ENCODE peak calls at places on chromosome 2, in five cellular contexts. One of them, this sample, is unnamed. For H3K4me1, the result is how much of the 10 kb centered on the place peaks cover.

GRCh38 chr2:127648321-127648720 is 2.4 kb downstream of the GPR17 start:
- DNase-seq in aorta: no peak
- DNase-seq in heart right ventricle: no peak
- DNase-seq in A549: no peak
- DNase-seq in astrocyte: no peak
- DNase-seq in this sample: no peak

GRCh38 chr2:182868049-182868422 is 1.6 kb upstream of the FRZB start:
- DNase-seq in aorta: no peak
- DNase-seq in heart right ventricle: no peak
- DNase-seq in A549: no peak
- DNase-seq in astrocyte: no peak
- DNase-seq in this sample: no peak

GRCh38 chr2:99753505-99753904 is 263.7 kb upstream of the REV1 start:
- DNase-seq in aorta: no peak
- DNase-seq in heart right ventricle: no peak
- DNase-seq in A549: no peak
- DNase-seq in astrocyte: no peak
- DNase-seq in this sample: no peak

GRCh38 chr2:216752855-216753505 is 57.6 kb upstream of the IGFBP5 start:
- DNase-seq in aorta: no peak
- DNase-seq in heart right ventricle: peak
- DNase-seq in A549: no peak
- DNase-seq in astrocyte: no peak
- DNase-seq in this sample: no peak

GRCh38 chr2:147600223-147600622 is 244.6 kb upstream of the ACVR2A start:
- DNase-seq in aorta: no peak
- DNase-seq in heart right ventricle: no peak
- DNase-seq in A549: no peak
- DNase-seq in astrocyte: peak
- DNase-seq in this sample: no peak

GRCh38 chr2:41859615-41860014 is 188.2 kb upstream of the PKDCC start:
- DNase-seq in aorta: no peak
- DNase-seq in heart right ventricle: no peak
- DNase-seq in A549: peak
- DNase-seq in astrocyte: no peak
- DNase-seq in this sample: no peak

GRCh38 chr2:96074156-96074555 is 39.4 kb upstream of the GPAT2 start:
- DNase-seq in aorta: no peak
- DNase-seq in heart right ventricle: no peak
- DNase-seq in A549: no peak
- DNase-seq in astrocyte: no peak
- DNase-seq in this sample: no peak

GRCh38 chr2:222049946-222050345 is 248.9 kb downstream of the PAX3 start:
- DNase-seq in aorta: no peak
- DNase-seq in heart right ventricle: no peak
- DNase-seq in A549: peak
- DNase-seq in astrocyte: peak
- DNase-seq in this sample: no peak

GRCh38 chr2:2182688-2183087 is 148.4 kb downstream of the MYT1L start:
- DNase-seq in aorta: no peak
- DNase-seq in heart right ventricle: no peak
- DNase-seq in A549: no peak
- DNase-seq in astrocyte: no peak
- DNase-seq in this sample: no peak

GRCh38 chr2:223185638-223186037 is 133.6 kb downstream of the KCNE4 start:
- DNase-seq in aorta: no peak
- DNase-seq in heart right ventricle: no peak
- DNase-seq in A549: no peak
- DNase-seq in astrocyte: no peak
- DNase-seq in this sample: no peak

GRCh38 chr2:121699421-121700328 is 37.0 kb downstream of the NIFK start:
- DNase-seq in aorta: peak
- DNase-seq in heart right ventricle: peak
- DNase-seq in A549: peak
- DNase-seq in astrocyte: peak
- DNase-seq in this sample: peak

GRCh38 chr2:239440511-239440959 is 39.7 kb upstream of the HDAC4 start:
- DNase-seq in aorta: no peak
- DNase-seq in heart right ventricle: no peak
- DNase-seq in A549: no peak
- DNase-seq in astrocyte: no peak
- DNase-seq in this sample: peak

GRCh38 chr2:164617466-164617865 is 3.8 kb downstream of the GRB14 start:
- DNase-seq in aorta: no peak
- DNase-seq in heart right ventricle: no peak
- DNase-seq in A549: no peak
- DNase-seq in astrocyte: peak
- DNase-seq in this sample: no peak

GRCh38 chr2:121155502-121156056 is 129.4 kb downstream of the TFCP2L1 start:
- DNase-seq in aorta: no peak
- DNase-seq in heart right ventricle: no peak
- DNase-seq in A549: no peak
- DNase-seq in astrocyte: no peak
- DNase-seq in this sample: no peak

GRCh38 chr2:239472220-239472775 is 71.5 kb upstream of the HDAC4 start:
- DNase-seq in aorta: no peak
- DNase-seq in heart right ventricle: no peak
- DNase-seq in A549: no peak
- DNase-seq in astrocyte: no peak
- DNase-seq in this sample: peak

GRCh38 chr2:197710424-197711042 is 5.4 kb downstream of the MARS2 start:
- DNase-seq in aorta: no peak
- DNase-seq in heart right ventricle: no peak
- DNase-seq in A549: no peak
- DNase-seq in astrocyte: no peak
- DNase-seq in this sample: no peak

GRCh38 chr2:10658914-10659257 is 30.9 kb downstream of the NOL10 start:
- DNase-seq in aorta: no peak
- DNase-seq in heart right ventricle: no peak
- DNase-seq in A549: no peak
- DNase-seq in astrocyte: peak
- DNase-seq in this sample: no peak

GRCh38 chr2:6337123-6337830 is 528.4 kb downstream of the CMPK2 start:
- DNase-seq in aorta: no peak
- DNase-seq in heart right ventricle: no peak
- DNase-seq in A549: no peak
- DNase-seq in astrocyte: no peak
- DNase-seq in this sample: no peak

GRCh38 chr2:217182996-217183395 is 323.1 kb upstream of the TNP1 start:
- DNase-seq in aorta: no peak
- DNase-seq in heart right ventricle: no peak
- DNase-seq in A549: no peak
- DNase-seq in astrocyte: no peak
- DNase-seq in this sample: no peak

GRCh38 chr2:232418466-232419244 is 12.0 kb downstream of the ALPG start:
- DNase-seq in aorta: no peak
- DNase-seq in heart right ventricle: no peak
- DNase-seq in A549: no peak
- DNase-seq in astrocyte: peak
- DNase-seq in this sample: no peak

GRCh38 chr2:69767034-69767433 is 25.1 kb downstream of the ANXA4 start:
- DNase-seq in aorta: no peak
- DNase-seq in heart right ventricle: no peak
- DNase-seq in A549: no peak
- DNase-seq in astrocyte: peak
- DNase-seq in this sample: no peak

GRCh38 chr2:26924731-26925099 is 45.7 kb upstream of the MAPRE3 start:
- DNase-seq in aorta: no peak
- DNase-seq in heart right ventricle: no peak
- DNase-seq in A549: no peak
- DNase-seq in astrocyte: no peak
- DNase-seq in this sample: no peak

GRCh38 chr2:29278964-29279363 is 163.7 kb downstream of the CLIP4 start:
- DNase-seq in aorta: no peak
- DNase-seq in heart right ventricle: no peak
- DNase-seq in A549: no peak
- DNase-seq in astrocyte: no peak
- DNase-seq in this sample: no peak
- H3K27ac ChIP-seq in aorta: no peak
- H3K27ac ChIP-seq in heart right ventricle: no peak
- H3K27ac ChIP-seq in A549: no peak
- H3K27ac ChIP-seq in astrocyte: no peak
- H3K27ac ChIP-seq in this sample: no peak

GRCh38 chr2:98478088-98478551 is 33.5 kb downstream of the INPP4A start:
- DNase-seq in aorta: no peak
- DNase-seq in heart right ventricle: no peak
- DNase-seq in A549: no peak
- DNase-seq in astrocyte: no peak
- DNase-seq in this sample: no peak
- H3K4me1 ChIP-seq in aorta: under half
- H3K4me1 ChIP-seq in heart right ventricle: half or more
- H3K4me1 ChIP-seq in A549: under half
- H3K4me1 ChIP-seq in astrocyte: under half
- H3K4me1 ChIP-seq in this sample: under half

GRCh38 chr2:65315042-65315441 is 87.4 kb downstream of the ACTR2 start:
- DNase-seq in aorta: no peak
- DNase-seq in heart right ventricle: no peak
- DNase-seq in A549: no peak
- DNase-seq in astrocyte: peak
- DNase-seq in this sample: no peak
- H3K27ac ChIP-seq in aorta: peak
- H3K27ac ChIP-seq in heart right ventricle: no peak
- H3K27ac ChIP-seq in A549: no peak
- H3K27ac ChIP-seq in astrocyte: no peak
- H3K27ac ChIP-seq in this sample: no peak

GRCh38 chr2:191629001-191629453 is 48.9 kb upstream of the NABP1 start:
- DNase-seq in aorta: no peak
- DNase-seq in heart right ventricle: no peak
- DNase-seq in A549: no peak
- DNase-seq in astrocyte: no peak
- DNase-seq in this sample: no peak
- H3K4me1 ChIP-seq in aorta: under half
- H3K4me1 ChIP-seq in heart right ventricle: under half
- H3K4me1 ChIP-seq in A549: under half
- H3K4me1 ChIP-seq in astrocyte: under half
- H3K4me1 ChIP-seq in this sample: half or more

DNA sequence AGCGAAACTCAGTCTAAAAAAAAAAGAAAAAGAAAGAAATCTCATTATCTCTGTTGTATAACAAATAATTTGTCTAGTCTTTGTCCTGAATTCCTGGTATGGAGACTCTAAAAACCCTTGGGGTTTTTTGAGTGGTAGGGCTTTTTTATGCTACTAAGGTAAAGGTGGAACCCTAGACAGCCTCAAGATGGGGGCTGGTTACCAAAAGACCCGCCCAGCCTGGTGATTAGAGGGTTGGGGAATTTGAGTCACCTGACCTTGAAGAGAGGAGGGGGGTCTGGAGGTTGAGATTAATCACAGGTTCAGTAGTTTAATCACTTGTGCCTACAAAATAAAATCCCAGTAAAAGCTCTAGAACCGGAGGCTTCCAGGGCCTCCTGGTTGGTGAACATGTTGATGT is 17.6 kb downstream of the SOWAHC start:
- DNase-seq in aorta: no peak
- DNase-seq in heart right ventricle: no peak
- DNase-seq in A549: no peak
- DNase-seq in astrocyte: no peak
- DNase-seq in this sample: no peak
- H3K27ac ChIP-seq in aorta: no peak
- H3K27ac ChIP-seq in heart right ventricle: no peak
- H3K27ac ChIP-seq in A549: no peak
- H3K27ac ChIP-seq in astrocyte: no peak
- H3K27ac ChIP-seq in this sample: no peak

DNA sequence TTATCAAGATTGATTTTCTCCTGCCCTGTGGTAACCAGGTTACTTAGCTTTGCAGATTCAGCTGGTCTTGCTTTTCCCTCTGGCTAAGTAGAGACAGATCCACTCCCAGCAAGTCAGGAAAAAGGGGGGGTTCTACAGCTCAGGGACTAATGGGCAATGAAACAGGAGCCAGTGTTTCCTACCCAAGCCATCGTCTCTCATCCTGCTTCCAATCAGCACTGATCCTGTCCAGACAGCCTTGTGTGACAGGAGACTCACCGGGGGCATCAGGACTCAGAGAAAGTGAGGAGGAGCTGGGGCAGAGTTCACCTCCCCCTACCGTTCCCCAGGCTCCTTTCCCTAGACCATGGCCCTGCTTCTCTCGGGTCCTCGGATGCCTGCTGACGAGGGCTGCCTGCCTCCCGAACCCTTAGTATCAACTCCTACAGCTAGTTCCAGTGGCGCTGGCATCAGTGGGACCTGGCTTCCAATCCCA is 307.6 kb downstream of the ALK start:
- DNase-seq in aorta: no peak
- DNase-seq in heart right ventricle: no peak
- DNase-seq in A549: no peak
- DNase-seq in astrocyte: no peak
- DNase-seq in this sample: no peak
- H3K4me1 ChIP-seq in aorta: under half
- H3K4me1 ChIP-seq in heart right ventricle: under half
- H3K4me1 ChIP-seq in A549: under half
- H3K4me1 ChIP-seq in astrocyte: under half
- H3K4me1 ChIP-seq in this sample: under half

GRCh38 chr2:45470531-45470930 is 140.5 kb downstream of the SRBD1 start:
- DNase-seq in aorta: no peak
- DNase-seq in heart right ventricle: peak
- DNase-seq in A549: no peak
- DNase-seq in astrocyte: peak
- DNase-seq in this sample: no peak
- H3K27ac ChIP-seq in aorta: no peak
- H3K27ac ChIP-seq in heart right ventricle: no peak
- H3K27ac ChIP-seq in A549: no peak
- H3K27ac ChIP-seq in astrocyte: no peak
- H3K27ac ChIP-seq in this sample: no peak

GRCh38 chr2:101617188-101617587 is 80.3 kb upstream of the MAP4K4 start:
- DNase-seq in aorta: no peak
- DNase-seq in heart right ventricle: no peak
- DNase-seq in A549: no peak
- DNase-seq in astrocyte: peak
- DNase-seq in this sample: peak
- H3K4me1 ChIP-seq in aorta: under half
- H3K4me1 ChIP-seq in heart right ventricle: under half
- H3K4me1 ChIP-seq in A549: under half
- H3K4me1 ChIP-seq in astrocyte: under half
- H3K4me1 ChIP-seq in this sample: under half

DNA sequence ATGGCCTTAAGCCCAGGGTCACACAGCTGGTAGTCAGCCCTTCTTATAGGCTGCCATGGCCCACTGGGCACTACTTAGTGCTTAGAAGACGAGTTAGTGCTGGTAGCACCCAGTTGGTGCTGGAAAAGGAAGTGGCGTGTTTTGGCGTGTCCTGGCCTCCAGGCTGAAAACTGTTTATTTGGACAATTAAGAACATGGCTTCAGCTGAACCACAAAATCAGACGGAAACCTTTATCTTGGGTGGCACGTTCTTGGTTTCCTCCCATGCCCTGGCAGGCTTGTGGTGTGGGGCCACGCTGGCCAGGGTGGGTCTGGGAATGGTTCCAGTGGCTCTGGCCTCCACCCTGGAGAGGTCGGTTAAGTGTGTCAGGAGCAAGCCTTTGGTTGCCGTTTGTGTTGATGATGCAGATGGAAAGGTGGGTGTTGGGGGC is 141.5 kb upstream of the HAAO start:
- DNase-seq in aorta: peak
- DNase-seq in heart right ventricle: no peak
- DNase-seq in A549: no peak
- DNase-seq in astrocyte: no peak
- DNase-seq in this sample: peak
- H3K27ac ChIP-seq in aorta: no peak
- H3K27ac ChIP-seq in heart right ventricle: peak
- H3K27ac ChIP-seq in A549: no peak
- H3K27ac ChIP-seq in astrocyte: no peak
- H3K27ac ChIP-seq in this sample: peak